ENCODE peak calls at places on chromosomes 11 and 22, in four cellular contexts. E is heart right ventricle, P is adrenal gland, R is sigmoid colon. X is an unnamed sample.

GRCh38 chr11:88338223-88338661 is 706 bp upstream of the CTSC start:
- DNase-seq in E (peak), P (peak), R (peak), X (no peak)

GRCh38 chr11:2566223-2567025 is 121.6 kb downstream of the KCNQ1 start:
- DNase-seq in R (peak), P (peak), E (peak), X (no peak)

GRCh38 chr22:40180403-40180802 is 2.7 kb downstream of the TNRC6B start:
- DNase-seq in E (no peak), P (no peak), R (no peak), X (no peak)

GRCh38 chr11:117830072-117830471 is 5.5 kb upstream of the FXYD2 start:
- DNase-seq in R (peak), E (no peak), P (no peak), X (no peak)

GRCh38 chr11:99937330-99937729 is 749.8 kb upstream of the ARHGAP42 start:
- DNase-seq in E (no peak), R (no peak), P (no peak), X (no peak)

GRCh38 chr11:1126491-1126926 is 31.2 kb upstream of the MUC5AC start:
- DNase-seq in E (no peak), P (peak), R (peak), X (peak)

GRCh38 chr22:29203883-29204282 is 1.8 kb upstream of the EMID1 start:
- DNase-seq in R (no peak), P (no peak), E (no peak), X (no peak)

GRCh38 chr11:48034926-48035876 is 54.8 kb downstream of the PTPRJ start:
- DNase-seq in R (peak), E (peak), P (peak), X (no peak)

GRCh38 chr11:130819561-130819960 is 96.7 kb downstream of the SNX19 start:
- DNase-seq in E (no peak), R (no peak), P (no peak), X (no peak)

GRCh38 chr11:108786281-108786990 is 121.6 kb downstream of the DDX10 start:
- DNase-seq in R (no peak), P (no peak), E (no peak), X (no peak)

DNA sequence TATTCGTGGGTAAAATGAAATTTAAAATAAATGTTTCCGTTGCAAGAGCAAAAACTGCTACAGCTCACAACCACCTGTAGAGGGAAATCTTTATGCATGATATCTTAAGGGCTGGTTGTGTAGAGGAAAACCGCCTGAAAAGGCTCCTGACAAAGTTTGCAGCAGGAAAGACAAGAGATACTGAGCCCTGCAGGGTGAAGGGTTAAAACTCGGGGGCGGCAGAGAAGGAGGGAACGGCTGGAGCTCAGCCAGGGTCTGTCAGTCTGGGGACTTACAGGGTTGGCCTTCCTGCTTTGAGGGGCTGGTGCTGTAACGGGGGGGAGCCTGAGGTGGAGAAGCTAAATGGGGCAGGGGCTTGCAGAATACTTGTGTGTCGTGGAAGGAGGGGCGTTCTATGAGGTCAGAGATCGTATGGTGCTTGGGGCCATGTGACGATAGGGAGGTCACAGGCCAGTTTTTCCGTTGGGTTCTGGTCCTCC is 122.9 kb upstream of the HSD17B12 start:
- DNase-seq in P (no peak), R (no peak), E (no peak), X (no peak)
- TF ChIP-seq CTCF in P (no peak), R (no peak), E (peak), X (peak)

GRCh38 chr11:110509485-110509884 is 79.7 kb downstream of the FDX1 start:
- DNase-seq in P (no peak), E (no peak), R (no peak), X (no peak)
- TF ChIP-seq CTCF in P (no peak), E (no peak), R (no peak), X (no peak)

DNA sequence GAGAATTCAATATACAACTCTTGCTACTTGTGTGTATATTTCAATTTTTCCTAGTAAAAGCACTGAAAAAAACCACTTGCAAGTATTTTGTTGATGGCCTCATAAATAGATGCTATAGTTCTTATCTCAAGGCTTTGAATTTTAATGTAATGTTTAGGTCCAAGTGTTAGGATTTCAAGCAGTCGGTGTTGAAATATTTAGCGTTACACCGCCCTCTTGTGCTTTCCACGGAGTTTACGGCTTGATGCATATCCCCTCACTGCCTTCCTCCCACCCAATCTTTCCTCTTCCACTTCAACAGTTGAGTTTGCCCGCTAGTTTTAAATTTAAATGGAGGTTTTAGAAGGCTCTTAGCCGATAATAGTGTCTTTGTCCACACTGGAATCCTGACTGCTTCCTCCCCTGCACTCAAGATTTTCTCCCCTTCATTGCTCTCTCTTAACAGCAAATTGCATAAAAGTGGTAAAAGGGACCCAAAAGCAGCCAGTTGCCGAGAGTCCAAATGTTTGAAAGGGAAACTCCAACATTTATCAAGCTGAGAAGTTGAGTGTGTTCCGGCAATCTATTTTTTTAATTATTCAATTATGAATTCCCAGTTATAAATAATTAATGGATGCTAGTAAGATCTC is 25.9 kb upstream of the HTATIP2 start:
- DNase-seq in E (no peak), P (no peak), R (no peak), X (no peak)
- TF ChIP-seq CTCF in E (peak), P (no peak), R (no peak), X (peak)

GRCh38 chr22:30946354-30946753 is 22.2 kb downstream of the MORC2 start:
- DNase-seq in E (no peak), R (no peak), P (no peak), X (no peak)

GRCh38 chr22:30948930-30949342 is 19.6 kb downstream of the MORC2 start:
- DNase-seq in P (no peak), E (no peak), R (no peak), X (no peak)

GRCh38 chr22:30947163-30947820 is 21.3 kb downstream of the MORC2 start:
- DNase-seq in E (peak), R (no peak), P (no peak), X (no peak)

GRCh38 chr22:30949934-30950660 is 18.5 kb downstream of the MORC2 start:
- DNase-seq in R (no peak), E (no peak), P (no peak), X (no peak)

DNA sequence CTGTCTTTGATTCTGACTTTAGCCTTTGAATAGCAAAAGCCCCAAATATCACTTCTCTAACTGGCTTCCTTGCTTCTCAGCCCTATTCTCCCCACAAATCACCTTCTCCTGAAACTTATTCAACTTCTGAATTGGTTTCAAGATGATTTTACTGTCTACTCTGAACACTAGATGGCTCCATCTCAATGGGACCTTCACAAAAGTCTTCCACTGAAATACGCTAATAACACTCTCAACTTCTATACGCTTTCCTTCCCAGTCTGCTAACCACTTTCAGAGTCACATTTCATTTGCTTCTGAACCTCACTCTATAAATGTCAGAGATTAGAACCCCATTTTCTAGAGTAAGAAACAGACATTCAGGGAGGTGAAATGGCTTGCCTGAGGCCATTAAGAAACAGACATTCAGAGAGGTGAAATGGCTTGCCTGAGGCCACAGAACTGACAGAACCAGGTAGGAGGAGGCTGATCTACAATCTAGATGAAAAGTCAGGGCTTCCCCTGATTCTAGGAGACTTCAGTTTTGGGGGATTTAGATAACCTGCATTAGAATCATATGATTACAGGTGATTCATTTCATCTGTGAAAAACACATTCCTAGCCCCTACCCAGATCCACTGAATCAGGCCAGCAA is 20.6 kb downstream of the MORC2 start:
- DNase-seq in E (no peak), R (no peak), P (no peak), X (no peak)
- TF ChIP-seq CTCF in E (peak), R (peak), P (peak), X (peak)

X was measured in progenitor cell of endocrine pancreas.